ENCODE peak calls at places on chromosomes 13 and 19, in five cellular contexts. G is NCI-H1092, H is RWPE1, X is mammary epithelial cell, L is caudate nucleus. T is an unnamed sample.

GRCh38 chr13:30406779-30407416 is 15.4 kb upstream of the UBE2L5 start:
- DNase-seq in G (no peak), H (no peak), X (no peak), L (no peak), T (no peak)

GRCh38 chr13:52925775-52926285 is 77.4 kb upstream of the PCDH8 start:
- DNase-seq in L (no peak), X (peak), H (peak), G (no peak), T (no peak)

GRCh38 chr13:95698047-95698749 is 21.3 kb downstream of the DNAJC3 start:
- DNase-seq in H (no peak), G (no peak), L (no peak), X (peak), T (no peak)

GRCh38 chr19:1211494-1212234 is 6.1 kb downstream of the STK11 start:
- DNase-seq in G (no peak), L (no peak), H (no peak), X (peak), T (no peak)

GRCh38 chr19:14393303-14393702 is 12.1 kb downstream of the ADGRE5 start:
- DNase-seq in L (no peak), X (no peak), G (no peak), H (no peak), T (no peak)

GRCh38 chr13:27793377-27794074 is 1.2 kb downstream of the GSX1 start:
- DNase-seq in X (peak), L (no peak), H (no peak), G (no peak), T (no peak)

GRCh38 chr19:18427752-18428131 is 8.5 kb downstream of the SSBP4 start:
- DNase-seq in X (no peak), L (no peak), H (no peak), G (no peak), T (no peak)

GRCh38 chr13:113734099-113734825 is 24.8 kb upstream of the TMEM255B start:
- DNase-seq in G (no peak), H (no peak), X (no peak), L (no peak), T (no peak)

GRCh38 chr13:31168166-31168565 is 6.5 kb upstream of the HSPH1 start:
- DNase-seq in X (no peak), H (no peak), G (no peak), L (no peak), T (no peak)

GRCh38 chr13:27952931-27953670 is 16.0 kb downstream of the CDX2 start:
- DNase-seq in H (no peak), G (no peak), X (no peak), L (no peak), T (no peak)

GRCh38 chr13:36531746-36532486 is 99.6 kb downstream of the CCNA1 start:
- DNase-seq in L (no peak), G (no peak), X (peak), H (peak), T (no peak)

T was measured in PC-9.